ENCODE peak calls at places on chromosomes 6 and 20, in six cellular contexts. M is T-helper 1 cell, L is fibroblast of the conjunctiva, X is iris pigment epithelial cell, C is midbrain, J is cardiac muscle cell. Q is an unnamed sample.

GRCh38 chr20:33490023-33490933 is at the start of gene CBFA2T2:
- DNase-seq in M (no peak), L (peak; percentile 9), X (peak; percentile 76), C (peak; percentile 59), J (peak; percentile 73), Q (peak; percentile 38)

GRCh38 chr20:14189794-14190402 is 147.5 kb downstream of the FLRT3 start:
- DNase-seq in M (no peak), L (peak; percentile 37), X (peak; percentile 39), C (no peak), J (peak; percentile 37), Q (peak; percentile 19)

GRCh38 chr6:21972516-21972915 is 324.3 kb downstream of the PRL start:
- DNase-seq in M (no peak), L (no peak), X (no peak), C (no peak), J (no peak), Q (no peak)

GRCh38 chr20:4435210-4435609 is 286.5 kb upstream of the PRND start:
- DNase-seq in M (no peak), L (peak; percentile 65), X (peak; percentile 18), C (no peak), J (no peak), Q (no peak)

GRCh38 chr6:16688984-16689636 is 72.2 kb downstream of the ATXN1 start:
- DNase-seq in M (no peak), L (peak; percentile 73), X (peak; percentile 90), C (no peak), J (peak; percentile 89), Q (peak; percentile 68)

GRCh38 chr6:10414766-10415592 is at the start of gene TFAP2A:
- DNase-seq in M (no peak), L (no peak), X (peak; percentile 69), C (no peak), J (peak; percentile 42), Q (peak; percentile 28)

GRCh38 chr6:25301358-25301757 is 22.2 kb downstream of the CARMIL1 start:
- DNase-seq in M (no peak), L (no peak), X (no peak), C (no peak), J (no peak), Q (no peak)

GRCh38 chr20:57161478-57162194 is 104.8 kb downstream of the BMP7 start:
- DNase-seq in M (no peak), L (no peak), X (no peak), C (no peak), J (no peak), Q (no peak)

GRCh38 chr6:35778437-35778836 is 2.0 kb downstream of the CLPSL2 start:
- DNase-seq in M (no peak), L (no peak), X (no peak), C (no peak), J (no peak), Q (no peak)

GRCh38 chr6:6543181-6543879 is 45.2 kb upstream of the LY86 start:
- DNase-seq in M (no peak), L (no peak), X (no peak), C (peak; percentile 28), J (no peak), Q (no peak)

GRCh38 chr20:7159903-7160302 is 392.4 kb downstream of the BMP2 start:
- DNase-seq in M (no peak), L (no peak), X (peak; percentile 47), C (no peak), J (no peak), Q (peak; percentile 56)

GRCh38 chr20:22797103-22797502 is 212.7 kb upstream of the FOXA2 start:
- DNase-seq in M (no peak), L (no peak), X (peak; percentile 25), C (no peak), J (no peak), Q (no peak)

GRCh38 chr6:6749791-6750434 is 161.4 kb downstream of the LY86 start:
- DNase-seq in M (no peak), L (peak; percentile 31), X (peak; percentile 94), C (peak; percentile 18), J (peak; percentile 89), Q (peak; percentile 50)

GRCh38 chr20:19758888-19759331 is 852 bp downstream of the RIN2 start:
- DNase-seq in M (no peak), L (no peak), X (peak; percentile 41), C (peak; percentile 51), J (peak; percentile 49), Q (no peak)

GRCh38 chr6:152261179-152261578 is 376.0 kb downstream of the SYNE1 start:
- DNase-seq in M (no peak), L (no peak), X (no peak), C (no peak), J (no peak), Q (no peak)

GRCh38 chr20:38889792-38890496 is 36.3 kb upstream of the FAM83D start:
- DNase-seq in M (no peak), L (no peak), X (no peak), C (peak; percentile 89), J (no peak), Q (no peak)

GRCh38 chr6:116118608-116119007 is 7.3 kb downstream of the COL10A1 start:
- DNase-seq in M (no peak), L (no peak), X (peak; percentile 48), C (no peak), J (no peak), Q (no peak)

GRCh38 chr20:35871311-35871771 is 83.0 kb downstream of the SCAND1 start:
- DNase-seq in M (no peak), L (no peak), X (peak; percentile 62), C (no peak), J (peak; percentile 58), Q (no peak)

GRCh38 chr6:42099340-42100028 is 42.9 kb downstream of the C6orf132 start:
- DNase-seq in M (no peak), L (no peak), X (peak; percentile 83), C (no peak), J (peak; percentile 72), Q (peak; percentile 33)

GRCh38 chr6:90411292-90411781 is 114.7 kb upstream of the BACH2 start:
- DNase-seq in M (peak; percentile 47), L (no peak), X (peak; percentile 47), C (no peak), J (no peak), Q (no peak)

GRCh38 chr6:118551063-118551672 is 3.1 kb downstream of the PLN start:
- DNase-seq in M (no peak), L (peak; percentile 59), X (peak; percentile 80), C (peak; percentile 50), J (peak; percentile 81), Q (peak; percentile 28)

GRCh38 chr20:46901638-46902037 is 7.0 kb downstream of the EYA2 start:
- DNase-seq in M (no peak), L (no peak), X (no peak), C (no peak), J (no peak), Q (no peak)

GRCh38 chr20:3168079-3168828 is 5.1 kb downstream of the LZTS3 start:
- DNase-seq in M (no peak), L (no peak), X (no peak), C (no peak), J (no peak), Q (no peak)

GRCh38 chr6:118735320-118735719 is 83.9 kb upstream of the CEP85L start:
- DNase-seq in M (no peak), L (no peak), X (peak; percentile 18), C (no peak), J (peak; percentile 29), Q (no peak)